ENCODE peak calls at places on chromosomes 5 and 9, in seven cellular contexts. One of them, this sample, is unnamed.

GRCh38 chr9:133677126-133678010 is 41.2 kb downstream of the DBH start:
- DNase-seq in activated CD4-positive, alpha-beta T cell treated with anti-CD3 and anti-CD28 coated beads, Interleukin-2, amount 10 ng/mL, durations not matched to agents 7 days and 5 days: peak; percentile 84
- DNase-seq in mucosa of descending colon: peak; percentile 27
- DNase-seq in SJSA1: no peak
- DNase-seq in GM10248: no peak
- DNase-seq in NB4: no peak
- DNase-seq in neural crest cell: no peak
- DNase-seq in this sample: no peak

GRCh38 chr5:72388652-72389051 is 68.5 kb downstream of the PTCD2 start:
- DNase-seq in activated CD4-positive, alpha-beta T cell treated with anti-CD3 and anti-CD28 coated beads, Interleukin-2, amount 10 ng/mL, durations not matched to agents 7 days and 5 days: no peak
- DNase-seq in mucosa of descending colon: no peak
- DNase-seq in SJSA1: no peak
- DNase-seq in GM10248: no peak
- DNase-seq in NB4: no peak
- DNase-seq in neural crest cell: no peak
- DNase-seq in this sample: no peak

GRCh38 chr9:5552301-5552700 is 42.0 kb downstream of the PDCD1LG2 start:
- DNase-seq in activated CD4-positive, alpha-beta T cell treated with anti-CD3 and anti-CD28 coated beads, Interleukin-2, amount 10 ng/mL, durations not matched to agents 7 days and 5 days: no peak
- DNase-seq in mucosa of descending colon: no peak
- DNase-seq in SJSA1: no peak
- DNase-seq in GM10248: no peak
- DNase-seq in NB4: no peak
- DNase-seq in neural crest cell: no peak
- DNase-seq in this sample: no peak

GRCh38 chr9:121286973-121287721 is 19.2 kb downstream of the GSN start:
- DNase-seq in activated CD4-positive, alpha-beta T cell treated with anti-CD3 and anti-CD28 coated beads, Interleukin-2, amount 10 ng/mL, durations not matched to agents 7 days and 5 days: no peak
- DNase-seq in mucosa of descending colon: peak; percentile 89
- DNase-seq in SJSA1: peak; percentile 98
- DNase-seq in GM10248: no peak
- DNase-seq in NB4: peak; percentile 91
- DNase-seq in neural crest cell: peak; percentile 36
- DNase-seq in this sample: no peak

GRCh38 chr9:37220971-37221370 is 100.6 kb downstream of the ZCCHC7 start:
- DNase-seq in activated CD4-positive, alpha-beta T cell treated with anti-CD3 and anti-CD28 coated beads, Interleukin-2, amount 10 ng/mL, durations not matched to agents 7 days and 5 days: no peak
- DNase-seq in mucosa of descending colon: no peak
- DNase-seq in SJSA1: no peak
- DNase-seq in GM10248: no peak
- DNase-seq in NB4: no peak
- DNase-seq in neural crest cell: no peak
- DNase-seq in this sample: no peak

GRCh38 chr5:34563951-34564705 is 92.0 kb upstream of the RAI14 start:
- DNase-seq in activated CD4-positive, alpha-beta T cell treated with anti-CD3 and anti-CD28 coated beads, Interleukin-2, amount 10 ng/mL, durations not matched to agents 7 days and 5 days: no peak
- DNase-seq in mucosa of descending colon: peak; percentile 44
- DNase-seq in SJSA1: no peak
- DNase-seq in GM10248: no peak
- DNase-seq in NB4: no peak
- DNase-seq in neural crest cell: no peak
- DNase-seq in this sample: no peak

GRCh38 chr5:180682560-180682959 is 33.2 kb upstream of the FLT4 start:
- DNase-seq in activated CD4-positive, alpha-beta T cell treated with anti-CD3 and anti-CD28 coated beads, Interleukin-2, amount 10 ng/mL, durations not matched to agents 7 days and 5 days: no peak
- DNase-seq in mucosa of descending colon: no peak
- DNase-seq in SJSA1: no peak
- DNase-seq in GM10248: no peak
- DNase-seq in NB4: no peak
- DNase-seq in neural crest cell: no peak
- DNase-seq in this sample: no peak

GRCh38 chr9:13750639-13751038 is 471.1 kb upstream of the MPDZ start:
- DNase-seq in activated CD4-positive, alpha-beta T cell treated with anti-CD3 and anti-CD28 coated beads, Interleukin-2, amount 10 ng/mL, durations not matched to agents 7 days and 5 days: no peak
- DNase-seq in mucosa of descending colon: no peak
- DNase-seq in SJSA1: no peak
- DNase-seq in GM10248: no peak
- DNase-seq in NB4: no peak
- DNase-seq in neural crest cell: no peak
- DNase-seq in this sample: no peak